ENCODE peak calls at places on chromosomes 3 and 15, in four cellular contexts. Q is K562, V is GM12878, W is HepG2. L is an unnamed sample.

GRCh38 chr15:49247556-49248102 is 77.6 kb downstream of the GALK2 start:
- DNase-seq in Q (no peak), V (no peak), W (no peak), L (no peak)

GRCh38 chr3:123758081-123758564 is 126.0 kb downstream of the MYLK start:
- DNase-seq in Q (no peak), V (no peak), W (peak), L (no peak)

GRCh38 chr3:18335202-18335601 is 89.9 kb downstream of the SATB1 start:
- DNase-seq in Q (no peak), V (no peak), W (no peak), L (no peak)

GRCh38 chr3:72555714-72556113 is 292.5 kb downstream of the SHQ1 start:
- DNase-seq in Q (no peak), V (no peak), W (no peak), L (no peak)

GRCh38 chr3:14660942-14661341 is 9.4 kb downstream of the CCDC174 start:
- DNase-seq in Q (no peak), V (no peak), W (no peak), L (no peak)

GRCh38 chr3:31667582-31667981 is 134.9 kb downstream of the STT3B start:
- DNase-seq in Q (no peak), V (no peak), W (no peak), L (no peak)

GRCh38 chr3:120092444-120092843 is 1.8 kb downstream of the GSK3B start:
- DNase-seq in Q (no peak), V (no peak), W (no peak), L (no peak)

GRCh38 chr15:75666823-75667501 is 19.2 kb downstream of the SNX33 start:
- DNase-seq in Q (no peak), V (no peak), W (peak), L (no peak)

GRCh38 chr3:154367221-154367620 is 42.9 kb upstream of the DHX36 start:
- DNase-seq in Q (no peak), V (no peak), W (no peak), L (no peak)

GRCh38 chr3:186137051-186137685 is 28.3 kb upstream of the ETV5 start:
- DNase-seq in Q (no peak), V (no peak), W (no peak), L (no peak)

GRCh38 chr3:10981961-10982360 is 10.6 kb upstream of the SLC6A1 start:
- DNase-seq in Q (no peak), V (no peak), W (no peak), L (no peak)

GRCh38 chr15:52441846-52442245 is 86.8 kb downstream of the MYO5A start:
- DNase-seq in Q (no peak), V (no peak), W (no peak), L (no peak)

GRCh38 chr3:127164615-127165014 is 28.3 kb upstream of the PRR23E start:
- DNase-seq in Q (no peak), V (no peak), W (no peak), L (no peak)

GRCh38 chr3:24387000-24387399 is 107.7 kb downstream of the THRB start:
- DNase-seq in Q (no peak), V (no peak), W (no peak), L (no peak)

GRCh38 chr15:55588818-55589122 is 625 bp upstream of the PYGO1 start:
- DNase-seq in Q (no peak), V (no peak), W (no peak), L (no peak)

GRCh38 chr15:79321876-79322275 is 11.0 kb downstream of the TMED3 start:
- DNase-seq in Q (no peak), V (no peak), W (no peak), L (no peak)

GRCh38 chr3:13140596-13140995 is 67.4 kb upstream of the IQSEC1 start:
- DNase-seq in Q (no peak), V (no peak), W (no peak), L (no peak)
- TF ChIP-seq NR2C2 in Q (no peak), V (no peak), W (no peak), L (no peak)

DNA sequence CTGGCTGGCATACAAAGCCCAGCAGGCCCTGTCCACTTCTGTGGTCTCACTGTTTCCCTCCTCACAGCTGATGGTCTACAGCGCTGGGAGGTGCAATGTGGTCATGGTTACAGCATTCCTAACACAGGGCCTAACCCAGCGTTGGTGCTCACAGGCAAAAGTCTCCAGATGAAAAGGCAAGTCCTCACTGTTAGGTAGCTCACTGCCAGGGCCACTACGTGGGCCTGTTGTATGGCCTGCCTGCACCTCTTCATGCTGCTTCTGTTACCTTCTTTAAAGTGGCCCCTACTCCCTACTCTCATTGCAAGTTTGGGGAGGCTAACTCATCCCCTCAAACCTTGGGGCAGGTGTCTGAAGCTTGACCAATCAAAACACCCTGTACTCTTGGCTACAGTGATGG is 31.3 kb downstream of the CCDC13 start:
- DNase-seq in Q (no peak), V (no peak), W (no peak), L (no peak)
- TF ChIP-seq SP1 in Q (no peak), V (no peak), W (no peak), L (no peak)

GRCh38 chr15:45715528-45715927 is 80.7 kb downstream of the SQOR start:
- DNase-seq in Q (no peak), V (no peak), W (no peak), L (no peak)
- TF ChIP-seq NR2C2 in Q (no peak), V (no peak), W (no peak), L (no peak)

DNA sequence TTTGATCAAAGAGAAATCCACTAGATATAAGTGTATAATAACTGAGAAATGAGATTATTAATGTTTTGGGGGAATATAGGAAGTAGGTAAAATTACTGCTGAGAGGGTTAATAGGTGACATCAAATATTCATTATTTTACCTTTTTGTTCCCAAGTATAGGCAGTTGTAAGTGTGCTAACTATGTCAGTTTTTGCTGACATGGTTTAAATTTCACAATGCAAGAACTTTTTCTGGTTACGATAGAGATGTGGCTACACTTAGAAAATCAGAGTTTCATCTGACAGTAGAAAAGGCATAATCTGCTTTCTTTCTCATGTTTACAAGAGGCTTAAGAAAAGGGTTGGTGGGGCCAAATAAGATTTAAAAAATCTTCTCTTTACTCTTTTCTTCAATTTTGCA is 235.0 kb upstream of the DPPA4 start:
- DNase-seq in Q (no peak), V (no peak), W (no peak), L (no peak)
- TF ChIP-seq SP1 in Q (no peak), V (no peak), W (no peak), L (no peak)

DNA sequence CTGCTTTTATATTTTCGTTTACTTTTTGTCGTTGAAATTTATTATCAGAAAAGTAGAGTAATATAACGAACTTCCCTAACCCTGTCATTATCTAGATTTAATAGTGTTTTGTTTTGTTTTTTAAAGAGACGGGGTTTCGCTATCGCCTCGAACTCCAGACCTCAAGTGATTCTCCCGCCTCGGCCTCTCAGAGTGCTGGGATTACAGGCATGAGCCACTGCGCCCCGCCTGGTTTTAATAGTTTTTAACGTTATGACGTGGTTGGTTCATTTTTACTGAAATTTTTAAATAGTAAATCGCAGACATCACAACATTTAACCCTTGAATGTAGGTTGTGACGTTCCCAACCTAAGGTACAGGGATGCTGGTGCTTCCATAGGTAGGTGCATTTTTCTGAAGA is 1.0 kb downstream of the NGRN start:
- DNase-seq in Q (peak), V (no peak), W (no peak), L (no peak)
- TF ChIP-seq NR2C2 in Q (no peak), V (no peak), W (no peak), L (no peak)

GRCh38 chr3:109257269-109257668 is 59.0 kb downstream of the DPPA2 start:
- DNase-seq in Q (no peak), V (no peak), W (no peak), L (no peak)
- TF ChIP-seq SP1 in Q (no peak), V (no peak), W (no peak), L (no peak)

GRCh38 chr15:68347392-68347791 is 69.8 kb downstream of the FEM1B start:
- DNase-seq in Q (no peak), V (no peak), W (no peak), L (no peak)
- TF ChIP-seq NR2C2 in Q (no peak), V (no peak), W (no peak), L (no peak)

GRCh38 chr3:42488687-42489086 is 13.8 kb upstream of the VIPR1 start:
- DNase-seq in Q (no peak), V (no peak), W (no peak), L (no peak)

GRCh38 chr3:42489937-42490227 is 12.6 kb upstream of the VIPR1 start:
- DNase-seq in Q (no peak), V (no peak), W (no peak), L (no peak)

GRCh38 chr3:42490243-42490642 is 12.2 kb upstream of the VIPR1 start:
- DNase-seq in Q (no peak), V (peak), W (no peak), L (no peak)

GRCh38 chr3:42486814-42487569 is 15.5 kb upstream of the VIPR1 start:
- DNase-seq in Q (no peak), V (no peak), W (no peak), L (no peak)

DNA sequence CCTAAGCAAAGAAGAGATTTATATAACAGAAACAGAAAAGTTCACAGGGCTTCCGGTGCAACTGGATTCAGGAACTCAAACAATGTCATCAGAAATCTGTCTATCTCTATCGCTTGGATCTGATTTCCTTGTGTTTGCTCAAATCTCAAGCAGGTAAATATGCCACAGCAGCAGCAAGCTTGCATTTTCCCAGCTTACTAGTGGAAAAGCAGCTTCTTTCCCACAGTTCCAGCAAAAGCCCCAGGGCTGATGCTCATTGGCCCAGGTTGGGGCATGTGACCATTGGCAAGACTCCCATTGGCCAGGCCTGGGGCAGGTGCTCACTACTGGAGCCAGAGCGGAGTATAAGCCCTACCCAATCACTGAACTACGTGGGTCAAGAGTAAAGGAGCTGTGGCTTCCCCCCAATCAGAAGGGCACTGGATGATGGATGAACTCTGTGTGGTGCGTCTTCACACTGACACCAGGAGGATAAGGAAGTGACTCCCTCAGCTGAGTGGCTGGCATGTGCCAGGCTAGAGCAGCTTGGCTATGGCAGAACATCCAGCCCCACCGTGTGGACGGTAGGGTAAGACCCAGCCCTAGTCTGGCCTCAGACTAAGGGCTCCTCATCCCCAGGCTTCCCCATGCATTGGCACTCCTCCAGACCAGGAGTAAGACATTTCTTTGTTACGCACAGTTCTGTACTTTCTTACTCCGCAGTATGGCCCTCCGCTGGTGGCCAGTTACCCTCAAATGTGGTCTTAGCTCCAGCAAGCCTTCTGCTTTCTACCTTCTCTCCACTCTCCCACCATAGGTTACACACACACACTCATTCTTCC is 13.1 kb upstream of the VIPR1 start:
- DNase-seq in Q (no peak), V (no peak), W (no peak), L (no peak)
- TF ChIP-seq SP1 in Q (no peak), V (no peak), W (no peak), L (no peak)

L was measured in WTC11.